ENCODE peak calls at places on chromosomes 3 and 15, in seven cellular contexts. E is H1, Z is SJSA1, Y is SK-N-SH, A is adipocyte, D is PC-3, I is OCI-LY7. X is an unnamed sample. For H3K4me1, the result is how much of the 10 kb centered on the place peaks cover.

GRCh38 chr15:68379058-68379758 is 52.8 kb downstream of the ITGA11 start:
- DNase-seq in E (peak), Z (peak), Y (no peak), A (no peak), D (no peak), I (peak), X (no peak)

GRCh38 chr3:157856078-157856939 is 249.9 kb downstream of the SHOX2 start:
- DNase-seq in E (no peak), Z (no peak), Y (no peak), A (no peak), D (peak), I (no peak), X (no peak)

GRCh38 chr15:100669260-100669659 is 66.9 kb downstream of the ASB7 start:
- DNase-seq in E (no peak), Z (no peak), Y (no peak), A (no peak), D (no peak), I (no peak), X (no peak)

GRCh38 chr3:122930371-122930997 is 97.1 kb downstream of the SEMA5B start:
- DNase-seq in E (no peak), Z (no peak), Y (no peak), A (no peak), D (no peak), I (no peak), X (no peak)

GRCh38 chr3:175111036-175111435 is 251.9 kb downstream of the NAALADL2 start:
- DNase-seq in E (no peak), Z (no peak), Y (no peak), A (peak), D (no peak), I (no peak), X (no peak)

GRCh38 chr3:55899887-55900286 is 412.8 kb upstream of the WNT5A start:
- DNase-seq in E (no peak), Z (no peak), Y (no peak), A (no peak), D (peak), I (peak), X (peak)

GRCh38 chr3:133895208-133896001 is at the start of gene RAB6B:
- DNase-seq in E (peak), Z (no peak), Y (peak), A (peak), D (no peak), I (no peak), X (no peak)

GRCh38 chr15:85407421-85408269 is 27.2 kb downstream of the AKAP13 start:
- DNase-seq in E (no peak), Z (peak), Y (no peak), A (peak), D (peak), I (no peak), X (no peak)

GRCh38 chr15:57444877-57445513 is 68.7 kb downstream of the CGNL1 start:
- DNase-seq in E (no peak), Z (no peak), Y (no peak), A (no peak), D (peak), I (no peak), X (no peak)

GRCh38 chr15:94002026-94002425 is 229.3 kb upstream of the MCTP2 start:
- DNase-seq in E (no peak), Z (no peak), Y (no peak), A (no peak), D (no peak), I (no peak), X (no peak)

GRCh38 chr3:115658032-115658336 is 34.7 kb downstream of the GAP43 start:
- DNase-seq in E (no peak), Z (no peak), Y (no peak), A (no peak), D (no peak), I (no peak), X (no peak)

GRCh38 chr3:57393957-57394356 is 101.5 kb upstream of the ASB14 start:
- DNase-seq in E (no peak), Z (no peak), Y (no peak), A (no peak), D (no peak), I (peak), X (no peak)

GRCh38 chr15:94792166-94792565 is 560.8 kb downstream of the MCTP2 start:
- DNase-seq in E (no peak), Z (no peak), Y (no peak), A (no peak), D (peak), I (no peak), X (no peak)

GRCh38 chr3:147421184-147421912 is 12.2 kb downstream of the ZIC1 start:
- DNase-seq in E (peak), Z (no peak), Y (peak), A (no peak), D (no peak), I (no peak), X (no peak)

GRCh38 chr15:62212746-62213145 is 47.7 kb upstream of the C2CD4B start:
- DNase-seq in E (no peak), Z (no peak), Y (no peak), A (no peak), D (no peak), I (no peak), X (no peak)

GRCh38 chr15:79408041-79408440 is 24.1 kb upstream of the MINAR1 start:
- DNase-seq in E (no peak), Z (no peak), Y (no peak), A (no peak), D (no peak), I (no peak), X (no peak)

GRCh38 chr15:55799287-55800212 is 56.6 kb upstream of the PRTG start:
- DNase-seq in E (peak), Z (no peak), Y (peak), A (peak), D (peak), I (peak), X (peak)

GRCh38 chr3:195556390-195556789 is 13.3 kb upstream of the PPP1R2 start:
- DNase-seq in E (no peak), Z (no peak), Y (no peak), A (peak), D (peak), I (no peak), X (no peak)

GRCh38 chr15:81723758-81724157 is 322.1 kb downstream of the MEX3B start:
- DNase-seq in E (no peak), Z (no peak), Y (no peak), A (peak), D (no peak), I (no peak), X (peak)

GRCh38 chr15:101062471-101063171 is 143.5 kb downstream of the LRRK1 start:
- DNase-seq in E (no peak), Z (peak), Y (no peak), A (no peak), D (no peak), I (peak), X (no peak)

GRCh38 chr3:173553635-173554280 is 156.2 kb downstream of the NLGN1 start:
- DNase-seq in E (no peak), Z (no peak), Y (peak), A (peak), D (peak), I (peak), X (peak)

GRCh38 chr3:4689021-4689420 is 195.9 kb downstream of the ITPR1 start:
- DNase-seq in E (no peak), Z (no peak), Y (no peak), A (no peak), D (no peak), I (no peak), X (no peak)

GRCh38 chr3:127172670-127173515 is 20.0 kb upstream of the PRR23E start:
- DNase-seq in E (peak), Z (peak), Y (peak), A (peak), D (peak), I (no peak), X (no peak)

GRCh38 chr15:66862111-66862815 is 160.2 kb downstream of the SMAD6 start:
- DNase-seq in E (no peak), Z (peak), Y (no peak), A (peak), D (peak), I (no peak), X (no peak)

GRCh38 chr3:117439812-117440211 is 730.2 kb downstream of the TUSC7 start:
- DNase-seq in E (no peak), Z (no peak), Y (peak), A (peak), D (peak), I (no peak), X (peak)

GRCh38 chr3:114216186-114216970 is 21.0 kb downstream of the ZNF80 start:
- DNase-seq in E (no peak), Z (no peak), Y (no peak), A (no peak), D (no peak), I (no peak), X (no peak)

GRCh38 chr15:100502651-100503050 is 26.1 kb downstream of the CERS3 start:
- DNase-seq in E (no peak), Z (no peak), Y (no peak), A (no peak), D (no peak), I (no peak), X (no peak)

GRCh38 chr3:27080126-27080525 is 289.1 kb downstream of the NEK10 start:
- DNase-seq in E (no peak), Z (no peak), Y (no peak), A (no peak), D (no peak), I (no peak), X (no peak)

GRCh38 chr3:105770410-105770809 is 98.4 kb downstream of the CBLB start:
- DNase-seq in E (no peak), Z (no peak), Y (no peak), A (no peak), D (no peak), I (no peak), X (no peak)
- H3K4me1 ChIP-seq in E (under half), Z (under half), Y (under half), A (under half), D (under half), I (under half), X (under half)

GRCh38 chr15:73991260-73991659 is 835 bp downstream of the STOML1 start:
- DNase-seq in E (no peak), Z (no peak), Y (no peak), A (peak), D (no peak), I (no peak), X (peak)

GRCh38 chr15:73993211-73993994 is 1.1 kb upstream of the PML start:
- DNase-seq in E (no peak), Z (no peak), Y (no peak), A (no peak), D (no peak), I (no peak), X (no peak)

GRCh38 chr15:73994419-73994883 is at the start of gene PML:
- DNase-seq in E (peak), Z (peak), Y (peak), A (peak), D (peak), I (peak), X (peak)

GRCh38 chr15:73991726-73992593 is at the start of gene STOML1:
- DNase-seq in E (peak), Z (peak), Y (peak), A (peak), D (peak), I (peak), X (peak)

DNA sequence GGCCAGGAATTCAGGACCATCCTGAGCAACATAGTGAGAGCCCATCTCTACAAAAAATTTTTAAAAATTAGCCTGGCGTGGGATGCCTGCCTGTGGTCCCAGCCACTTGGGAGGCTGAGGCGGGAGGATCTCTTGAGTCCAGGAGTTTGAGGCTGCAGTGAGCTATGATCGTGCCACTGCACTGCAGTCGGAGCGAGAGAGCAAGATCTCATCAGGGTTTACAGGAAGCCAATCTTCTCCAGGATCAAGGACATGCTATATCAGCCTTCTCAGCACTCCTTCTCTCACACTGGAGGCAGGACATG is 451 bp upstream of the STOML1 start:
- DNase-seq in E (no peak), Z (no peak), Y (no peak), A (no peak), D (no peak), I (no peak), X (no peak)
- H3K4me1 ChIP-seq in E (under half), Z (half or more), Y (under half), A (half or more), D (half or more), I (under half), X (under half)

DNA sequence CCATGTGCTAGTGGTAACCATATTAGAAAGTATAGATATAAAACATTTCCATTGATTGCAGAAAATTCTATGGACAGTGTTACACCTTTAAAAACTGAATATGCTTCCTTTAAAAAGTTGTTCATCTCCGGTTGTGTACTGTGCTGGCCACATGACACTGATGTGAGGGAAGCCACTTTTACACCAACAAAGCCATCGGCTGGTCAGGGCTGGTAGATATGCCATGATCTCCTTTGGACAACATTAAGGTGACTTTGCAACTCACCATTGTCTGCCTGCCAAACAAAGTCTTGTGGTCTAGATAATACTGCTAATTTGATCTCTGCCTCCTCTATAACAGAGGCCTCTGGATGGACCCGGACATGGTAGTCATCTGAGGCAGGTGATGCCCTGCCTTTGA is 156.0 kb upstream of the RARB start:
- DNase-seq in E (no peak), Z (no peak), Y (no peak), A (no peak), D (no peak), I (no peak), X (no peak)
- H3K4me1 ChIP-seq in E (under half), Z (under half), Y (under half), A (under half), D (under half), I (under half), X (under half)

DNA sequence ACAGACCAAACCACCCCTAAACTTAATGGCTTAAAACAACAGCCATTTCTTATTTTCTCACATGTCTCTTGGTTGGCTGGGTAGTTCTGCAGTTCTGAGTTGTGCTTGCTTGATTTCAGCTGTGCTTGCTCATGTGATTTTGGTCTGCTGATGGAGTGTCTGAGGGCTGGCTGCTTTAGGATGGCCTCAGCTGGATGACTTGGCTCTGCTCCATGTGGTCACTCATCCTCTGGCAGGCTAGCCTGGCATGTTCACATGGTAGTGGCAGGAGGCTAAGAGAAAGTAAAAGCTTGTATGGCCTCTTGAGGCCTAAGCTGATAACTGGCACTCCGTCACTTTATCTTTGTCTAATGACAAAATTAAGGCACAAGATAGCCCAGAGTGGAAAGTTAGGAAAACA is 4.1 kb downstream of the SV2B start:
- DNase-seq in E (no peak), Z (no peak), Y (no peak), A (no peak), D (no peak), I (no peak), X (no peak)
- H3K4me1 ChIP-seq in E (under half), Z (under half), Y (under half), A (under half), D (under half), I (under half), X (under half)

GRCh38 chr15:39585394-39585841 is 4.5 kb downstream of the THBS1 start:
- DNase-seq in E (no peak), Z (no peak), Y (no peak), A (peak), D (no peak), I (no peak), X (no peak)

GRCh38 chr15:39587291-39587909 is 6.5 kb downstream of the THBS1 start:
- DNase-seq in E (no peak), Z (no peak), Y (no peak), A (peak), D (no peak), I (no peak), X (peak)

GRCh38 chr15:39584662-39585393 is 3.9 kb downstream of the THBS1 start:
- DNase-seq in E (no peak), Z (no peak), Y (no peak), A (peak), D (peak), I (no peak), X (no peak)

GRCh38 chr15:39586387-39587171 is 5.7 kb downstream of the THBS1 start:
- DNase-seq in E (no peak), Z (peak), Y (no peak), A (peak), D (peak), I (no peak), X (no peak)

GRCh38 chr15:39585871-39586301 is 5.0 kb downstream of the THBS1 start:
- DNase-seq in E (no peak), Z (no peak), Y (no peak), A (peak), D (no peak), I (no peak), X (no peak)
- H3K4me1 ChIP-seq in E (under half), Z (half or more), Y (under half), A (under half), D (under half), I (under half), X (under half)